ENCODE peak calls at places on chromosomes 7 and 10, in seven cellular contexts. G, X, Q, D, H, V and E are unnamed samples.

GRCh38 chr10:79947787-79948424 is 999 bp downstream of the SFTPD start:
- DNase-seq in V (no peak), X (no peak), D (no peak), H (no peak), Q (peak), G (no peak), E (no peak)

GRCh38 chr10:70267161-70267933 is 16.5 kb downstream of the NPFFR1 start:
- DNase-seq in V (no peak), H (peak), Q (no peak), G (no peak), D (no peak), X (no peak), E (no peak)

GRCh38 chr7:14936530-14936929 is 34.0 kb upstream of the DGKB start:
- DNase-seq in Q (no peak), D (no peak), X (no peak), V (peak), H (no peak), G (no peak), E (peak)

GRCh38 chr10:75429159-75429827 is 2.1 kb upstream of the LRMDA start:
- DNase-seq in Q (no peak), V (no peak), G (no peak), D (no peak), H (no peak), X (no peak), E (no peak)

GRCh38 chr10:88262591-88263234 is 320.4 kb downstream of the RNLS start:
- DNase-seq in G (no peak), D (no peak), V (no peak), H (no peak), X (no peak), Q (no peak), E (no peak)

GRCh38 chr7:7505936-7506335 is 29.7 kb downstream of the COL28A1 start:
- DNase-seq in X (no peak), V (no peak), G (no peak), H (no peak), D (no peak), Q (no peak), E (no peak)

GRCh38 chr10:108789911-108790310 is 1133.4 kb downstream of the XPNPEP1 start:
- DNase-seq in G (no peak), X (no peak), V (no peak), Q (no peak), H (no peak), D (no peak), E (no peak)

GRCh38 chr7:100477871-100478248 is 1.2 kb downstream of the TSC22D4 start:
- DNase-seq in H (no peak), Q (no peak), V (no peak), G (no peak), D (no peak), X (no peak), E (no peak)

GRCh38 chr10:72342911-72343310 is 11.8 kb downstream of the DNAJB12 start:
- DNase-seq in H (no peak), X (no peak), G (no peak), V (no peak), Q (no peak), D (no peak), E (no peak)

GRCh38 chr10:27744478-27745379 is 890 bp downstream of the MKX start:
- DNase-seq in Q (peak), D (no peak), G (no peak), V (no peak), H (peak), X (no peak), E (no peak)